ENCODE peak calls at places on chromosomes 2 and 18, in ten cellular contexts. A is tibial nerve, Q is tibial artery, F is GM20000, X is right atrium auricular region, V is PC-9, Y is RWPE1, I is upper lobe of right lung, S is neural crest cell, R is WTC11. J is an unnamed sample.

GRCh38 chr2:106161938-106162814 is 31.9 kb downstream of the UXS1 start:
- DNase-seq in X (no peak), Q (no peak), A (no peak), R (no peak), S (no peak), F (no peak), I (peak; percentile 72), V (peak; percentile 97), Y (peak; percentile 71), J (no peak)

GRCh38 chr2:54634564-54635511 is 88.6 kb upstream of the EML6 start:
- DNase-seq in V (no peak), F (peak; percentile 74), S (peak; percentile 20), Q (peak; percentile 61), A (no peak), Y (peak; percentile 27), I (no peak), X (no peak), R (no peak), J (no peak)

GRCh38 chr18:37535968-37536367 is 29.6 kb downstream of the CELF4 start:
- DNase-seq in A (no peak), V (no peak), R (no peak), S (no peak), I (no peak), F (no peak), X (no peak), Y (no peak), Q (no peak), J (no peak)

GRCh38 chr18:5604778-5605177 is 61.0 kb upstream of the EPB41L3 start:
- DNase-seq in R (no peak), Q (no peak), I (no peak), F (no peak), X (no peak), V (no peak), A (no peak), Y (no peak), S (no peak), J (no peak)

GRCh38 chr18:74728586-74728985 is 130.9 kb downstream of the ZNF407 start:
- DNase-seq in R (no peak), S (no peak), Y (no peak), X (no peak), Q (no peak), V (no peak), A (no peak), F (no peak), I (no peak), J (no peak)

GRCh38 chr2:33136056-33136455 is 189.3 kb downstream of the LTBP1 start:
- DNase-seq in Y (no peak), F (no peak), Q (peak; percentile 34), I (no peak), X (no peak), R (no peak), A (no peak), S (no peak), V (no peak), J (no peak)

GRCh38 chr18:54749291-54749690 is 79.0 kb upstream of the RAB27B start:
- DNase-seq in V (no peak), Q (no peak), Y (no peak), F (no peak), S (no peak), X (no peak), A (no peak), I (no peak), R (no peak), J (no peak)

GRCh38 chr2:231674587-231675334 is 33.6 kb upstream of the PTMA start:
- DNase-seq in I (peak; percentile 89), F (peak; percentile 69), A (peak; percentile 61), V (peak; percentile 48), Q (peak; percentile 57), R (peak; percentile 93), X (peak; percentile 77), Y (peak; percentile 46), S (peak; percentile 77), J (peak; percentile 49)

GRCh38 chr2:219887870-219888269 is 260.4 kb downstream of the SLC4A3 start:
- DNase-seq in X (no peak), R (no peak), Y (peak; percentile 26), S (no peak), Q (no peak), F (no peak), I (no peak), A (no peak), V (no peak), J (no peak)

GRCh38 chr2:168348076-168348475 is 100.7 kb upstream of the STK39 start:
- DNase-seq in S (no peak), Y (peak; percentile 27), A (no peak), F (peak; percentile 24), R (peak; percentile 66), I (no peak), V (no peak), Q (no peak), X (no peak), J (no peak)
- TF ChIP-seq CTCF in S (peak; percentile 57), Y (no peak), A (peak; percentile 32), F (peak; percentile 44), R (peak; percentile 9), I (peak; percentile 34), V (no peak), Q (peak; percentile 16), X (peak; percentile 59), J (no peak)

GRCh38 chr2:146135245-146135644 is 1615.3 kb upstream of the ZEB2 start:
- DNase-seq in A (no peak), F (no peak), S (no peak), Y (no peak), I (no peak), R (no peak), X (no peak), V (no peak), Q (no peak), J (no peak)
- TF ChIP-seq CTCF in A (no peak), F (no peak), S (no peak), Y (no peak), I (no peak), R (no peak), X (no peak), V (no peak), Q (no peak), J (no peak)

GRCh38 chr2:170782673-170783072 is 12.5 kb downstream of the ERICH2 start:
- DNase-seq in Q (no peak), V (no peak), I (no peak), X (no peak), F (no peak), A (no peak), S (no peak), R (no peak), Y (no peak), J (no peak)
- TF ChIP-seq CTCF in Q (no peak), V (no peak), I (no peak), X (no peak), F (no peak), A (no peak), S (no peak), R (no peak), Y (no peak), J (no peak)

GRCh38 chr18:59994357-59994756 is 94.6 kb downstream of the PMAIP1 start:
- DNase-seq in R (no peak), S (no peak), V (peak; percentile 37), F (no peak), I (no peak), Y (no peak), X (no peak), A (no peak), Q (no peak), J (no peak)

GRCh38 chr18:59993560-59993959 is 93.8 kb downstream of the PMAIP1 start:
- DNase-seq in R (no peak), X (no peak), Y (no peak), V (no peak), Q (no peak), S (no peak), A (no peak), F (no peak), I (no peak), J (no peak)

DNA sequence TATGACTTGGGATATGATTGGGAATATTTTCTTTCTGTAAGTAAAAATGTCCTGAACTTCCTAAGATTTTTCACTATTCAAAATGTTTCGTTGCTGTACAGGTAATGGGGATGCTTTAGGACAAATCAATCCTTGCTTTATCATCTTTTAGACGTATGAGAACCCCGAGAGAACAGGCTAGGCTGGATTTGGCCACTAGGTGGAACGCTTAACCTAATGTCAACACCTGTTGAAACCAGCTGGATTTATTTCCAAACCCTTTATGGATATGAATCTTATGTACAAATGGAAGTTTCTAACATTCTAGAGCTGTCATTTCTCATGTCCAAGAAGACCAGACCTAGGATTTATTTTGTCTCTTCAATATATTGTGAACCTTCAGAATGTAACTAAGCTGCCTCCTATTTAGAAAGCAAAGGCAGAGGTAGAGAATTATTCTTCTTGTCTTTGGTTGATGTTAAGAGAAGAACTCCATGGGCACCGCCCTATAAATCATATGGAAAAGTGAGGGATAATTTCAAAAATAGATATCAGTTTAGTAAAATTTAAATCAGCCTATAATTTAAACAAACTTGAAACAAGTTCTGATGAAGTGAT is 96.7 kb downstream of the PMAIP1 start:
- DNase-seq in A (no peak), F (peak; percentile 40), Y (peak; percentile 31), V (no peak), X (no peak), I (no peak), Q (no peak), R (peak; percentile 49), S (peak; percentile 44), J (no peak)
- TF ChIP-seq CTCF in A (peak; percentile 26), F (peak; percentile 33), Y (peak; percentile 69), V (peak; percentile 88), X (peak; percentile 51), I (peak; percentile 55), Q (no peak), R (peak; percentile 59), S (peak; percentile 79), J (peak; percentile 21)

J was measured in CD4-positive, alpha-beta T cell.